ENCODE peak calls at places on chromosomes 5 and 9, in eight cellular contexts. P, Y, F, R, S, I, T and J are unnamed samples.

GRCh38 chr9:68678430-68678829 is 26.6 kb upstream of the PIP5K1B start:
- DNase-seq in P (no peak), Y (peak; percentile 29), F (no peak), R (no peak), S (no peak), I (no peak), T (peak; percentile 73), J (no peak)

GRCh38 chr5:89265511-89266169 is 382.7 kb upstream of the MEF2C start:
- DNase-seq in P (no peak), Y (no peak), F (no peak), R (no peak), S (no peak), I (no peak), T (no peak), J (no peak)

GRCh38 chr9:121620777-121621437 is 30.5 kb upstream of the DAB2IP start:
- DNase-seq in P (no peak), Y (no peak), F (no peak), R (no peak), S (no peak), I (no peak), T (peak; percentile 83), J (no peak)

GRCh38 chr5:153490124-153491085 is at the start of gene GRIA1:
- DNase-seq in P (no peak), Y (no peak), F (no peak), R (no peak), S (no peak), I (no peak), T (peak; percentile 74), J (no peak)

GRCh38 chr9:97905228-97905627 is 17.1 kb downstream of the TRMO start:
- DNase-seq in P (no peak), Y (no peak), F (no peak), R (no peak), S (no peak), I (no peak), T (no peak), J (no peak)

GRCh38 chr9:98708103-98708932 is 417 bp downstream of the GABBR2 start:
- DNase-seq in P (no peak), Y (no peak), F (no peak), R (no peak), S (no peak), I (no peak), T (peak; percentile 37), J (no peak)

GRCh38 chr5:73796164-73797141 is 170.5 kb downstream of the ARHGEF28 start:
- DNase-seq in P (peak; percentile 82), Y (no peak), F (peak; percentile 60), R (peak; percentile 66), S (peak; percentile 57), I (no peak), T (no peak), J (no peak)

GRCh38 chr9:124126571-124127289 is 115.2 kb downstream of the LHX2 start:
- DNase-seq in P (peak; percentile 57), Y (peak; percentile 60), F (peak; percentile 83), R (peak; percentile 43), S (no peak), I (peak; percentile 75), T (peak; percentile 92), J (peak; percentile 70)

GRCh38 chr9:107513464-107514092 is 24.0 kb upstream of the KLF4 start:
- DNase-seq in P (no peak), Y (no peak), F (no peak), R (no peak), S (no peak), I (no peak), T (no peak), J (no peak)

GRCh38 chr9:2726620-2727335 is 9.5 kb downstream of the KCNV2 start:
- DNase-seq in P (no peak), Y (peak; percentile 19), F (no peak), R (no peak), S (no peak), I (no peak), T (no peak), J (no peak)

DNA sequence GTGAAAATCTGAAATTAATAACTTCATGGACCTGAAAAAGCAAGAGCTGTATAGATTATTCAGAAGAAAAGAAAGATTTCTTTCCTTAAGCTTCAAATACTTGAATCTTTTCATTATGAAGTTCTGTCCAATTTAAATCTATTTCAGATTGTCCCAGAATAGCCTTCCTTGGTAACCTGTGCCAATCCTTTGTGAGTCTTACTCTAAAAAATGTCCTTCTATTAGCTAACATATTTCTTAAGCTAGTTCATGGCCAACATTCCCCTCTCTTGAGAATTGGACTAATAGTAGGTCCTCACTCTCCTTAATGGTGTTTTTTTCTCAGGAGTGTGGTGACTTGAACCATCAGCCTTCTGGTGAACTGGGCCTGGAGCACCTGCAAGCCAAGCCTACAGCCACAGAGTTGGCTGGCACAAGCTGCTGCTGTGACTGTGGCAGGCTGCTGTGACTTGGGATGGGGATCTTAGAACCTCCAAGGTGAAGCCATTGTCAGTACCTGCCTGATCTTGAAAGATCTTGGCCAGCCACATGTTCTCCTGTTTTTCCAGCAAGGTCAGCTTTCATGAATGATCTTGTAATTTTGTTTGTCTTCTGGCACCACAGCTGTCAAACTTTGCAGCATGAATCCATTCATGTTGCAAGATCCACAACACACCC is 262.6 kb upstream of the MAP3K1 start:
- DNase-seq in P (no peak), Y (no peak), F (no peak), R (no peak), S (no peak), I (no peak), T (no peak), J (peak; percentile 15)
- TF ChIP-seq POLR2AphosphoS5 in P (no peak), Y (no peak), F (no peak), R (no peak), S (no peak), I (no peak), T (no peak), J (no peak)

GRCh38 chr9:77885104-77885672 is 146.4 kb downstream of the GNAQ start:
- DNase-seq in P (no peak), Y (no peak), F (no peak), R (no peak), S (no peak), I (no peak), T (peak; percentile 17), J (no peak)
- TF ChIP-seq POLR2AphosphoS5 in P (no peak), Y (no peak), F (no peak), R (no peak), S (no peak), I (no peak), T (no peak), J (no peak)

DNA sequence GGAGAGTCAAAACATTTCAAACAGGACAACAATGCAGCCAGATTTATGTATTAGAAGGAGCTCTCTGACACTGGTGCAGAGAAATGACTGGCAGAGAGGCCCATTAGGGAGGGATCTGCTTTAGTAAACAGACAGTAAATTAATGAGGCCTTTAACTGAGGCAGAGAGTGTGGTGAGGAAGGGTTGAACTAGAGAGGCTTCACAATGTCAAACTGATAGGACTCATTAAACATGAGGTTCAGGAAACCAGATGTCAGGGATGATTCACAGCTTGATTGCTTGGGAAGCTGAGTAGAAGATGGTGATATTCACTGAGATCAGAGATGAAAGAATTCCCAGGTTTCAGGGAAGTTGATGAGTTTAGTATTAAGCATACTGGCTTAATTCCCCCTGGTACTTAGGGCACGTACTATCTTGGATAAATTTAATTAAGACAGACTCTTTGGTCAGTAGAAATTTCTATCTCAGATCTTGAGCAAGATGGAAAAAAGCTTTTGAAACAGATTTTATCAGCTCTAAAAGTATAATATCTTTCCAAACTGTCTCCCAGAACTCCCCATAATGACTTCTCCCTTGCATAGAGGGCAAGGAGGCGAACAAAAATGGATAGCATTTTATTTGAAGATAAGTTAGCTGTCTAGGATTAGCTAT is 8.6 kb upstream of the MUSK start:
- DNase-seq in P (no peak), Y (no peak), F (no peak), R (no peak), S (no peak), I (no peak), T (no peak), J (no peak)
- TF ChIP-seq POLR2AphosphoS5 in P (no peak), Y (no peak), F (no peak), R (no peak), S (no peak), I (no peak), T (no peak), J (no peak)

DNA sequence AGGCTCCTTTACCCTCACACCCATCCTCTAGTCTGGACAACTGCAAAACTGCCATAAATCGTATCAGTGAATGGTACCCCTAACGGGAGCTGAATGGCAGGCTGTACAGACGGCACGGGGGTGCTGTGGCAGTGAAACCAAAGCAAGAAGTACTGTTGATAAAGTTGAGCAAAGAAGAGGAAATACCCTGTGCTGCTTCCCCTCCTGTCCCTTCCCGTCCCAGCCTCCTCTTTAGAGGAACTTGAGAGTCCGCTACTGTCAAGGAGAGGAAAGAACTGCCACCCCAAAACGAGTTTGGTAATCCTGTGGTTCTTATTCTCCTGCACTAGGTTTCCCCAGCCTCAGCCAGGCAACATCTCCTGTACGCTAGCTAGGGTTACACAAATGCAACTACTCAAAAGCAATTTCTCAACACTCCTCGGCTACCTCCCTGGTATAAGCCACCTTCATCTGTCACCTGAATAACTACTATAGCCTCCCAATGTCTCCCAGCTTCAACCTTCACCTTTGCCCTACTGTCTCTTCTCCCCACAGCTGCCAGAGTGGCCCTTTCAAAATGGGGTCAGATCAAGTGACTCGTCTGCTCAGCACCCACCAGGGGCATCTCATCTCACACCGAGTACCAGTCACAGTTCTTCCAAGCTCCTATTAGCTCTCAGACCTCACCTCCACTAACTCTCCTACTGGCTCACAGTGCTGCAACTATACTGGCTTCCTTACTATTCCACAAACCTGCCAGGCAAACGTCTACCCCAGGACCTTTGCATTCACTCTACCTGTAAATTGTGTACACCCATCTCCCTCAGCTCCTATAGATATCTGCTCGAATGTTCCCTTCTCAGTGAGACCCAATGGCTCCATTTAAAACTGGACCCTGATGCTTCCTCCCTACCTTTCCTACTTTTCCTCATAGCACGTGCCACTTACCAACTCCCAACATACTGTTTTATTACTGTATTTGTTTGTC is 4.1 kb downstream of the GLRX start:
- DNase-seq in P (no peak), Y (no peak), F (peak; percentile 33), R (peak; percentile 75), S (no peak), I (no peak), T (no peak), J (no peak)
- TF ChIP-seq POLR2AphosphoS5 in P (no peak), Y (no peak), F (no peak), R (peak; percentile 53), S (no peak), I (no peak), T (no peak), J (no peak)

GRCh38 chr9:126915281-126915816 is 767 bp downstream of the RALGPS1 start:
- DNase-seq in P (no peak), Y (peak; percentile 19), F (peak; percentile 95), R (no peak), S (no peak), I (peak; percentile 81), T (peak; percentile 96), J (peak; percentile 77)

GRCh38 chr9:126915846-126916543 is 1.4 kb downstream of the RALGPS1 start:
- DNase-seq in P (no peak), Y (no peak), F (no peak), R (no peak), S (no peak), I (no peak), T (no peak), J (peak; percentile 23)

GRCh38 chr9:126919193-126919592 is 4.6 kb downstream of the RALGPS1 start:
- DNase-seq in P (no peak), Y (no peak), F (no peak), R (no peak), S (no peak), I (no peak), T (no peak), J (no peak)

GRCh38 chr9:126916909-126917308 is 2.3 kb downstream of the RALGPS1 start:
- DNase-seq in P (no peak), Y (peak; percentile 16), F (no peak), R (no peak), S (no peak), I (no peak), T (peak; percentile 58), J (no peak)

GRCh38 chr9:126914458-126915280 is at the start of gene RALGPS1:
- DNase-seq in P (peak; percentile 38), Y (peak; percentile 91), F (peak; percentile 97), R (peak; percentile 81), S (no peak), I (peak; percentile 94), T (peak; percentile 99), J (peak; percentile 95)
- TF ChIP-seq POLR2AphosphoS5 in P (peak; percentile 34), Y (no peak), F (peak; percentile 26), R (no peak), S (no peak), I (no peak), T (peak; percentile 52), J (peak; percentile 77)